ENCODE peak calls at places on chromosomes 7 and 10, in five cellular contexts. R, A, O, J and N are unnamed samples.

GRCh38 chr10:84551437-84552120 is 223.2 kb downstream of the CCSER2 start:
- DNase-seq in R (no peak), A (no peak), O (no peak), J (no peak), N (no peak)

GRCh38 chr10:132458595-132459251 is 61.7 kb downstream of the PWWP2B start:
- DNase-seq in R (peak), A (peak), O (peak), J (peak), N (peak)

GRCh38 chr7:2665359-2665791 is 22.6 kb upstream of the AMZ1 start:
- DNase-seq in R (no peak), A (peak), O (no peak), J (no peak), N (no peak)

GRCh38 chr10:11145498-11145855 is 127.8 kb downstream of the CELF2 start:
- DNase-seq in R (peak), A (no peak), O (no peak), J (no peak), N (no peak)

GRCh38 chr10:42971251-42971599 is 105.6 kb upstream of the RET start:
- DNase-seq in R (no peak), A (no peak), O (no peak), J (no peak), N (no peak)

GRCh38 chr10:58436071-58436470 is 50.9 kb downstream of the TFAM start:
- DNase-seq in R (peak), A (peak), O (peak), J (no peak), N (no peak)

GRCh38 chr10:114068054-114068707 is 24.5 kb downstream of the ADRB1 start:
- DNase-seq in R (no peak), A (peak), O (peak), J (no peak), N (no peak)

GRCh38 chr10:49187950-49188761 is at the start of gene TMEM273:
- DNase-seq in R (peak), A (no peak), O (peak), J (no peak), N (no peak)

GRCh38 chr10:17882557-17882956 is 69.2 kb upstream of the SLC39A12 start:
- DNase-seq in R (no peak), A (no peak), O (peak), J (no peak), N (no peak)

GRCh38 chr7:17854297-17855047 is 85.8 kb downstream of the SNX13 start:
- DNase-seq in R (no peak), A (no peak), O (no peak), J (no peak), N (peak)